ENCODE peak calls at places on chromosome 6, in four cellular contexts. X is NCI-H748 treated with DMSO at 0.1 percent for 48 hours, A is BE2C, N is T-cell. V is an unnamed sample.
A peak's percentile ranks its signal among the peaks of the same experiment; 100 is the strongest.

GRCh38 chr6:21115111-21115510 is 478.4 kb upstream of the SOX4 start:
- DNase-seq in X (peak; percentile 41), A (peak; percentile 30), N (no peak), V (no peak)

GRCh38 chr6:67009818-67010217 is 1302.8 kb upstream of the EYS start:
- DNase-seq in N (no peak), A (no peak), X (peak; percentile 36), V (no peak)

GRCh38 chr6:44676826-44677433 is 289.4 kb downstream of the CDC5L start:
- DNase-seq in X (no peak), N (no peak), A (no peak), V (no peak)

GRCh38 chr6:25404693-25405169 is 125.6 kb downstream of the CARMIL1 start:
- DNase-seq in N (peak; percentile 39), A (no peak), X (no peak), V (no peak)

GRCh38 chr6:72286911-72287311 is 335.0 kb upstream of the KCNQ5 start:
- DNase-seq in A (no peak), X (no peak), N (no peak), V (no peak)

GRCh38 chr6:4776493-4776966 is 326 bp downstream of the CDYL start:
- DNase-seq in X (no peak), A (peak; percentile 66), N (no peak), V (peak; percentile 53)

GRCh38 chr6:43009124-43009523 is 4.6 kb downstream of the MEA1 start:
- DNase-seq in N (no peak), A (peak; percentile 76), X (no peak), V (no peak)

GRCh38 chr6:17013701-17014100 is 88.1 kb upstream of the STMND1 start:
- DNase-seq in X (no peak), N (no peak), A (no peak), V (no peak)

GRCh38 chr6:29705389-29706231 is 17.6 kb upstream of the HLA-F start:
- DNase-seq in X (peak; percentile 23), N (no peak), A (peak; percentile 30), V (no peak)

GRCh38 chr6:214428-214827 is 77.9 kb upstream of the DUSP22 start:
- DNase-seq in X (no peak), N (no peak), A (no peak), V (no peak)

GRCh38 chr6:29747688-29748250 is 24.5 kb downstream of the HLA-F start:
- DNase-seq in X (no peak), A (no peak), N (no peak), V (no peak)

GRCh38 chr6:145723646-145724045 is 11.7 kb downstream of the EPM2A start:
- DNase-seq in X (no peak), N (no peak), A (no peak), V (no peak)

GRCh38 chr6:145875496-145876244 is 61.1 kb upstream of the FBXO30 start:
- DNase-seq in N (no peak), A (no peak), X (no peak), V (no peak)

GRCh38 chr6:136429681-136430080 is 120.5 kb downstream of the MAP7 start:
- DNase-seq in A (no peak), N (no peak), X (no peak), V (no peak)

GRCh38 chr6:5726976-5727718 is 279.6 kb downstream of the NRN1 start:
- DNase-seq in X (no peak), N (no peak), A (no peak), V (no peak)

GRCh38 chr6:100246206-100246605 is 218.5 kb downstream of the SIM1 start:
- DNase-seq in A (no peak), N (no peak), X (no peak), V (no peak)

GRCh38 chr6:37019065-37019450 is 13.6 kb downstream of the FGD2 start:
- DNase-seq in N (no peak), A (peak; percentile 65), X (peak; percentile 75), V (no peak)

GRCh38 chr6:158068893-158069799 is 87.5 kb downstream of the SYNJ2 start:
- DNase-seq in X (no peak), N (no peak), A (no peak), V (no peak)

GRCh38 chr6:89281779-89282246 is 33.3 kb downstream of the GABRR2 start:
- DNase-seq in A (peak; percentile 46), X (no peak), N (no peak), V (peak; percentile 46)

V was measured in GDM1.